ENCODE peak calls at places on chromosomes 2 and 18, in nine cellular contexts. C is K562; E is cardiac fibroblast; Y is cardiac muscle cell; R is GM12864; V is CD8-positive, alpha-beta T cell; H is neural crest cell; Z is NB4; N is endodermal cell. F is an unnamed sample.

GRCh38 chr2:12303181-12304030 is 413.3 kb upstream of the TRIB2 start:
- DNase-seq in H (no peak), C (no peak), Y (no peak), E (peak; percentile 91), R (no peak), N (no peak), Z (peak; percentile 92), V (peak; percentile 31), F (no peak)

GRCh38 chr2:72694715-72695496 is 130.9 kb downstream of the EXOC6B start:
- DNase-seq in H (no peak), Y (peak; percentile 82), R (no peak), C (peak; percentile 85), Z (no peak), E (no peak), N (peak; percentile 53), V (no peak), F (no peak)

GRCh38 chr2:157822993-157823392 is 53.1 kb downstream of the ACVR1 start:
- DNase-seq in Z (no peak), E (peak; percentile 73), Y (no peak), H (no peak), V (no peak), N (no peak), C (no peak), R (no peak), F (no peak)

GRCh38 chr2:173305303-173305702 is 49.4 kb upstream of the CDCA7 start:
- DNase-seq in N (no peak), H (no peak), Y (no peak), R (no peak), E (no peak), V (no peak), Z (no peak), C (no peak), F (no peak)

GRCh38 chr2:235639387-235639786 is 145.5 kb downstream of the AGAP1 start:
- DNase-seq in Y (no peak), N (no peak), H (no peak), V (no peak), C (no peak), Z (peak; percentile 29), E (peak; percentile 96), R (no peak), F (no peak)

GRCh38 chr18:57833441-57834101 is 30.5 kb upstream of the ATP8B1 start:
- DNase-seq in C (peak; percentile 71), Y (no peak), Z (no peak), H (no peak), V (no peak), R (peak; percentile 73), N (no peak), E (peak; percentile 47), F (peak; percentile 40)

GRCh38 chr2:148483675-148484074 is 160.9 kb upstream of the EPC2 start:
- DNase-seq in C (no peak), Z (no peak), R (no peak), Y (no peak), N (no peak), H (peak; percentile 12), E (peak; percentile 2), V (no peak), F (no peak)

GRCh38 chr2:63738019-63738418 is 103.7 kb upstream of the UGP2 start:
- DNase-seq in V (no peak), H (no peak), R (no peak), E (peak; percentile 55), Z (no peak), C (no peak), Y (no peak), N (no peak), F (no peak)

GRCh38 chr2:179677148-179677688 is 184.2 kb downstream of the ZNF385B start:
- DNase-seq in H (no peak), N (no peak), C (no peak), Z (no peak), E (no peak), R (no peak), V (no peak), Y (peak; percentile 48), F (peak; percentile 12)

GRCh38 chr2:54724560-54725342 is 1.3 kb downstream of the EML6 start:
- DNase-seq in E (no peak), Y (peak; percentile 74), V (peak; percentile 23), C (no peak), Z (peak; percentile 55), R (no peak), H (peak; percentile 31), N (peak; percentile 78), F (peak; percentile 66)

GRCh38 chr2:197183355-197183754 is 127.2 kb downstream of the ANKRD44 start:
- DNase-seq in H (no peak), N (no peak), V (no peak), R (no peak), E (peak; percentile 48), Y (no peak), C (no peak), Z (peak; percentile 29), F (no peak)

GRCh38 chr18:75582406-75582821 is 154.9 kb upstream of the SMIM21 start:
- DNase-seq in N (no peak), Y (no peak), H (no peak), E (no peak), C (no peak), R (no peak), Z (no peak), V (no peak), F (no peak)

GRCh38 chr18:8034674-8035073 is 467.6 kb downstream of the PTPRM start:
- DNase-seq in Y (no peak), C (no peak), N (no peak), R (no peak), V (no peak), E (no peak), H (no peak), Z (no peak), F (no peak)

GRCh38 chr2:148044322-148044721 is 23.4 kb downstream of the MBD5 start:
- DNase-seq in Z (no peak), E (no peak), C (no peak), N (no peak), R (no peak), H (no peak), Y (no peak), V (no peak), F (no peak)

GRCh38 chr2:233844836-233845235 is 9.5 kb downstream of the HJURP start:
- DNase-seq in R (no peak), Y (no peak), V (no peak), E (no peak), C (no peak), H (no peak), Z (no peak), N (no peak), F (no peak)

GRCh38 chr18:32438173-32438572 is 32.5 kb downstream of the GAREM1 start:
- DNase-seq in R (no peak), Z (no peak), E (no peak), Y (peak; percentile 23), V (no peak), N (peak; percentile 47), H (no peak), C (no peak), F (no peak)

GRCh38 chr2:109437325-109438090 is 176.3 kb downstream of the SEPTIN10 start:
- DNase-seq in H (no peak), E (no peak), Z (no peak), C (no peak), Y (no peak), N (no peak), V (no peak), R (no peak), F (no peak)

GRCh38 chr18:2480536-2480935 is 90.8 kb downstream of the METTL4 start:
- DNase-seq in Y (no peak), V (no peak), R (no peak), Z (no peak), C (no peak), E (no peak), H (no peak), N (no peak), F (no peak)

GRCh38 chr18:10270160-10270571 is 184.3 kb upstream of the APCDD1 start:
- DNase-seq in H (no peak), C (no peak), V (no peak), Z (no peak), E (peak; percentile 51), N (no peak), R (no peak), Y (no peak), F (no peak)

GRCh38 chr2:150677561-150677960 is 190.1 kb upstream of the RND3 start:
- DNase-seq in E (no peak), C (no peak), Y (no peak), Z (no peak), R (no peak), H (no peak), V (no peak), N (no peak), F (no peak)
- TF ChIP-seq CTCF in E (no peak), C (no peak), Y (no peak), Z (no peak), R (no peak), H (no peak), V (no peak), N (no peak), F (no peak)

GRCh38 chr2:191321861-191322662 is 76.9 kb downstream of the MYO1B start:
- DNase-seq in C (no peak), H (no peak), N (peak; percentile 87), Z (peak; percentile 64), V (no peak), Y (no peak), E (peak; percentile 84), R (no peak), F (no peak)
- TF ChIP-seq CTCF in C (no peak), H (no peak), N (peak; percentile 20), Z (peak; percentile 1), V (no peak), Y (peak; percentile 9), E (peak; percentile 11), R (no peak), F (no peak)

GRCh38 chr2:60838481-60838880 is 42.9 kb upstream of the REL start:
- DNase-seq in Z (no peak), H (no peak), V (no peak), R (no peak), Y (no peak), C (no peak), N (no peak), E (no peak), F (no peak)

GRCh38 chr2:60840880-60841279 is 40.5 kb upstream of the REL start:
- DNase-seq in C (no peak), N (no peak), Y (no peak), H (no peak), E (no peak), R (peak; percentile 92), Z (no peak), V (no peak), F (no peak)

GRCh38 chr2:60837123-60837522 is 44.3 kb upstream of the REL start:
- DNase-seq in N (no peak), Z (peak; percentile 21), E (no peak), C (no peak), R (peak; percentile 64), H (no peak), Y (no peak), V (no peak), F (peak; percentile 37)

GRCh38 chr2:60836491-60836890 is 44.9 kb upstream of the REL start:
- DNase-seq in R (no peak), Y (no peak), V (no peak), H (no peak), Z (peak; percentile 30), C (no peak), E (no peak), N (no peak), F (no peak)

GRCh38 chr2:60839126-60839813 is 42.1 kb upstream of the REL start:
- DNase-seq in R (peak; percentile 95), C (peak; percentile 16), V (no peak), H (no peak), N (peak; percentile 67), E (no peak), Y (no peak), Z (no peak), F (peak; percentile 56)
- TF ChIP-seq CTCF in R (peak; percentile 55), C (no peak), V (no peak), H (no peak), N (no peak), E (no peak), Y (no peak), Z (no peak), F (no peak)

GRCh38 chr2:221715783-221716386 is 143.8 kb upstream of the EPHA4 start:
- DNase-seq in Y (no peak), H (no peak), C (no peak), Z (no peak), R (no peak), E (no peak), N (no peak), V (no peak), F (no peak)
- TF ChIP-seq CTCF in Y (no peak), H (no peak), C (no peak), Z (no peak), R (no peak), E (no peak), N (no peak), V (no peak), F (no peak)

F was measured in GM20000.